ENCODE peak calls at places on chromosomes 5 and 9, in six cellular contexts. One of them, this sample, is unnamed.
A peak's percentile ranks its signal among the peaks of the same experiment; 100 is the strongest.

GRCh38 chr5:4949108-4949507 is 191.0 kb upstream of the ADAMTS16 start:
- DNase-seq in kidney epithelial cell: no peak
- DNase-seq in pancreas: no peak
- DNase-seq in stomach: no peak
- DNase-seq in brain microvascular endothelial cell: no peak
- DNase-seq in naive thymus-derived CD4-positive, alpha-beta T cell: no peak
- DNase-seq in this sample: no peak

GRCh38 chr9:136862849-136863622 is 3.1 kb downstream of the EDF1 start:
- DNase-seq in brain microvascular endothelial cell: no peak
- DNase-seq in stomach: no peak
- DNase-seq in pancreas: no peak
- DNase-seq in naive thymus-derived CD4-positive, alpha-beta T cell: no peak
- DNase-seq in kidney epithelial cell: no peak
- DNase-seq in this sample: no peak

GRCh38 chr9:34549407-34549732 is 26.6 kb upstream of the ENHO start:
- DNase-seq in stomach: peak; percentile 5
- DNase-seq in pancreas: no peak
- DNase-seq in brain microvascular endothelial cell: no peak
- DNase-seq in kidney epithelial cell: no peak
- DNase-seq in naive thymus-derived CD4-positive, alpha-beta T cell: no peak
- DNase-seq in this sample: no peak

GRCh38 chr5:9207820-9208418 is 338.0 kb downstream of the SEMA5A start:
- DNase-seq in naive thymus-derived CD4-positive, alpha-beta T cell: no peak
- DNase-seq in kidney epithelial cell: no peak
- DNase-seq in stomach: no peak
- DNase-seq in brain microvascular endothelial cell: no peak
- DNase-seq in pancreas: no peak
- DNase-seq in this sample: peak; percentile 54

GRCh38 chr5:172282277-172283019 is 1.1 kb downstream of the UBTD2 start:
- DNase-seq in brain microvascular endothelial cell: no peak
- DNase-seq in stomach: no peak
- DNase-seq in pancreas: no peak
- DNase-seq in kidney epithelial cell: no peak
- DNase-seq in naive thymus-derived CD4-positive, alpha-beta T cell: no peak
- DNase-seq in this sample: no peak

GRCh38 chr5:126531543-126532120 is 63.4 kb downstream of the ALDH7A1 start:
- DNase-seq in pancreas: no peak
- DNase-seq in naive thymus-derived CD4-positive, alpha-beta T cell: no peak
- DNase-seq in brain microvascular endothelial cell: no peak
- DNase-seq in stomach: no peak
- DNase-seq in kidney epithelial cell: no peak
- DNase-seq in this sample: no peak

GRCh38 chr9:124623966-124624734 is 117.0 kb upstream of the NR5A1 start:
- DNase-seq in naive thymus-derived CD4-positive, alpha-beta T cell: no peak
- DNase-seq in stomach: no peak
- DNase-seq in pancreas: no peak
- DNase-seq in kidney epithelial cell: no peak
- DNase-seq in brain microvascular endothelial cell: no peak
- DNase-seq in this sample: no peak

GRCh38 chr5:142491260-142491659 is 166.4 kb upstream of the SPRY4 start:
- DNase-seq in kidney epithelial cell: no peak
- DNase-seq in naive thymus-derived CD4-positive, alpha-beta T cell: no peak
- DNase-seq in brain microvascular endothelial cell: no peak
- DNase-seq in stomach: no peak
- DNase-seq in pancreas: no peak
- DNase-seq in this sample: no peak

GRCh38 chr5:133801955-133802751 is 166.3 kb downstream of the C5orf15 start:
- DNase-seq in brain microvascular endothelial cell: peak; percentile 9
- DNase-seq in naive thymus-derived CD4-positive, alpha-beta T cell: no peak
- DNase-seq in stomach: peak; percentile 36
- DNase-seq in pancreas: no peak
- DNase-seq in kidney epithelial cell: no peak
- DNase-seq in this sample: no peak

GRCh38 chr5:143355710-143356109 is 47.8 kb downstream of the NR3C1 start:
- DNase-seq in stomach: peak; percentile 67
- DNase-seq in kidney epithelial cell: peak; percentile 85
- DNase-seq in brain microvascular endothelial cell: peak; percentile 91
- DNase-seq in naive thymus-derived CD4-positive, alpha-beta T cell: peak; percentile 63
- DNase-seq in pancreas: peak; percentile 44
- DNase-seq in this sample: peak; percentile 36

GRCh38 chr5:149667084-149667826 is 62.9 kb upstream of the PPARGC1B start:
- DNase-seq in pancreas: no peak
- DNase-seq in naive thymus-derived CD4-positive, alpha-beta T cell: no peak
- DNase-seq in kidney epithelial cell: no peak
- DNase-seq in stomach: no peak
- DNase-seq in brain microvascular endothelial cell: peak; percentile 42
- DNase-seq in this sample: peak; percentile 28

GRCh38 chr5:66842540-66842939 is 246.3 kb downstream of the MAST4 start:
- DNase-seq in stomach: no peak
- DNase-seq in pancreas: no peak
- DNase-seq in kidney epithelial cell: no peak
- DNase-seq in naive thymus-derived CD4-positive, alpha-beta T cell: no peak
- DNase-seq in brain microvascular endothelial cell: no peak
- DNase-seq in this sample: no peak

GRCh38 chr5:50564079-50564478 is 102.4 kb upstream of the PARP8 start:
- DNase-seq in stomach: no peak
- DNase-seq in kidney epithelial cell: no peak
- DNase-seq in pancreas: no peak
- DNase-seq in naive thymus-derived CD4-positive, alpha-beta T cell: peak; percentile 4
- DNase-seq in brain microvascular endothelial cell: peak; percentile 3
- DNase-seq in this sample: peak; percentile 12

GRCh38 chr9:115900698-115901097 is 252.9 kb upstream of the PAPPA start:
- DNase-seq in stomach: no peak
- DNase-seq in kidney epithelial cell: no peak
- DNase-seq in brain microvascular endothelial cell: no peak
- DNase-seq in pancreas: no peak
- DNase-seq in naive thymus-derived CD4-positive, alpha-beta T cell: no peak
- DNase-seq in this sample: no peak

GRCh38 chr5:130773813-130774212 is 391.2 kb downstream of the HINT1 start:
- DNase-seq in stomach: no peak
- DNase-seq in naive thymus-derived CD4-positive, alpha-beta T cell: no peak
- DNase-seq in brain microvascular endothelial cell: peak; percentile 6
- DNase-seq in kidney epithelial cell: peak; percentile 61
- DNase-seq in pancreas: no peak
- DNase-seq in this sample: no peak

GRCh38 chr5:84715087-84715486 is 330.4 kb upstream of the EDIL3 start:
- DNase-seq in naive thymus-derived CD4-positive, alpha-beta T cell: no peak
- DNase-seq in pancreas: no peak
- DNase-seq in kidney epithelial cell: no peak
- DNase-seq in stomach: no peak
- DNase-seq in brain microvascular endothelial cell: no peak
- DNase-seq in this sample: no peak

GRCh38 chr9:83281306-83282255 is 218.6 kb upstream of the RASEF start:
- DNase-seq in brain microvascular endothelial cell: peak; percentile 30
- DNase-seq in stomach: no peak
- DNase-seq in naive thymus-derived CD4-positive, alpha-beta T cell: no peak
- DNase-seq in kidney epithelial cell: peak; percentile 89
- DNase-seq in pancreas: peak; percentile 53
- DNase-seq in this sample: no peak
- H3K4me3 ChIP-seq in brain microvascular endothelial cell: no peak overlapping the region
- H3K4me3 ChIP-seq in stomach: no peak overlapping the region
- H3K4me3 ChIP-seq in naive thymus-derived CD4-positive, alpha-beta T cell: no peak overlapping the region
- H3K4me3 ChIP-seq in kidney epithelial cell: no peak overlapping the region
- H3K4me3 ChIP-seq in pancreas: no peak overlapping the region
- H3K4me3 ChIP-seq in this sample: no peak overlapping the region

GRCh38 chr5:89243611-89244010 is 360.6 kb upstream of the MEF2C start:
- DNase-seq in pancreas: no peak
- DNase-seq in brain microvascular endothelial cell: no peak
- DNase-seq in stomach: no peak
- DNase-seq in kidney epithelial cell: no peak
- DNase-seq in naive thymus-derived CD4-positive, alpha-beta T cell: no peak
- DNase-seq in this sample: no peak
- H3K4me3 ChIP-seq in pancreas: no peak overlapping the region
- H3K4me3 ChIP-seq in brain microvascular endothelial cell: no peak overlapping the region
- H3K4me3 ChIP-seq in stomach: no peak overlapping the region
- H3K4me3 ChIP-seq in kidney epithelial cell: no peak overlapping the region
- H3K4me3 ChIP-seq in naive thymus-derived CD4-positive, alpha-beta T cell: no peak overlapping the region
- H3K4me3 ChIP-seq in this sample: no peak overlapping the region

DNA sequence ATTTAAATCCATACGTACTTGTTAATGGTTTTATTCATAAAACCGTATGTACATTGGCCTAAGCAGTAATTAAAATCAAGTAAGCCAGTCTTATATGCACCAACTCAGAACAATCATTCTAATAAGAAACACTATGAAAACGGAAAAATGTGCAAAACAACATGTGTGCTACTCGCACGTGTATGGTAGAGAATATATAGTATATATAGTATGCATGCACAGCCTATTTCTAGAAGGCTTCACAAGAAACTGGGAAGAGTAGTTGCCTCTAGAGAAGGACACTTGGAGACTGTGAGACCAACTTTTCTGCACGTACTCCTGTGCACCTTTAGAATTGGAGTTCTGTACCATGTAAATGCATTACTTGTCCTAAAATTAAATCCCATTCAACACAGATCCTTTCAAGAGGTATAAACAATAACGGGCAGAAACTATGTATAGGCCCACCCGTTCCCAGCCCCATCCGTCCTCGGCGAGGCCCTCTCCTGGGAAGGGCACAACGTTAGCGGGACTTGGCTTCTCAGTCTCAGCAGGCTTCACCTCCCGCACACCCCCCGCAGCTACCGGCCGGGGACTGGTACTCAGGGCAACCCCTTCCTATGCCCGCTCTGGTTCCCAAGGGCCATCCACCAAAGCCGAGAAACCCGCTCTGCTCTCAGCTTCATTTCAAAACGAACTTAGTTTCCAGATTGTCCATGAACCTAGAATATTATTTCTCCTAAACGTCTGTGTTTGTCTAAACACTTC is 2.0 kb downstream of the CDC14B start:
- DNase-seq in naive thymus-derived CD4-positive, alpha-beta T cell: no peak
- DNase-seq in pancreas: no peak
- DNase-seq in stomach: no peak
- DNase-seq in kidney epithelial cell: no peak
- DNase-seq in brain microvascular endothelial cell: no peak
- DNase-seq in this sample: no peak
- H3K4me3 ChIP-seq in naive thymus-derived CD4-positive, alpha-beta T cell: no peak overlapping the region
- H3K4me3 ChIP-seq in pancreas: no peak overlapping the region
- H3K4me3 ChIP-seq in stomach: peak overlapping the region; percentile 93
- H3K4me3 ChIP-seq in kidney epithelial cell: peak overlapping the region; percentile 73
- H3K4me3 ChIP-seq in brain microvascular endothelial cell: peak overlapping the region; percentile 64
- H3K4me3 ChIP-seq in this sample: no peak overlapping the region

GRCh38 chr5:27473300-27474053 is 435.1 kb upstream of the CDH9 start:
- DNase-seq in brain microvascular endothelial cell: no peak
- DNase-seq in naive thymus-derived CD4-positive, alpha-beta T cell: no peak
- DNase-seq in stomach: no peak
- DNase-seq in pancreas: no peak
- DNase-seq in kidney epithelial cell: no peak
- DNase-seq in this sample: no peak
- H3K4me3 ChIP-seq in brain microvascular endothelial cell: no peak overlapping the region
- H3K4me3 ChIP-seq in naive thymus-derived CD4-positive, alpha-beta T cell: no peak overlapping the region
- H3K4me3 ChIP-seq in stomach: no peak overlapping the region
- H3K4me3 ChIP-seq in pancreas: no peak overlapping the region
- H3K4me3 ChIP-seq in kidney epithelial cell: no peak overlapping the region
- H3K4me3 ChIP-seq in this sample: no peak overlapping the region

This sample was measured in Jurkat, Clone E6-1.